ENCODE peak calls at places on chromosomes 7 and 10, in six cellular contexts. I is aorta, M is fibroblast of lung, B is uterus, E is tibial nerve, J is upper lobe of right lung. G is an unnamed sample.
A peak's percentile ranks its signal among the peaks of the same experiment; 100 is the strongest.

GRCh38 chr10:8192301-8192700 is 137.8 kb downstream of the GATA3 start:
- DNase-seq in M (no peak), B (no peak), I (no peak), E (no peak), J (no peak), G (no peak)

GRCh38 chr7:141071260-141071854 is 2.5 kb upstream of the TMEM178B start:
- DNase-seq in E (no peak), J (no peak), B (peak; percentile 42), M (no peak), I (no peak), G (peak; percentile 59)

GRCh38 chr7:26705567-26705966 is 158.8 kb downstream of the SKAP2 start:
- DNase-seq in E (no peak), M (peak; percentile 91), B (peak; percentile 23), J (no peak), I (no peak), G (no peak)

GRCh38 chr7:82362129-82362528 is 81.4 kb downstream of the CACNA2D1 start:
- DNase-seq in E (no peak), B (no peak), M (peak; percentile 81), J (no peak), I (no peak), G (no peak)

GRCh38 chr7:117208257-117208656 is 114.6 kb downstream of the WNT2 start:
- DNase-seq in M (no peak), I (no peak), E (no peak), J (no peak), B (no peak), G (no peak)

GRCh38 chr10:102819054-102819453 is 18.2 kb downstream of the CYP17A1 start:
- DNase-seq in E (no peak), M (no peak), B (no peak), I (peak; percentile 45), J (no peak), G (no peak)

GRCh38 chr7:29641651-29642050 is 78.0 kb downstream of the PRR15 start:
- DNase-seq in E (no peak), I (no peak), B (no peak), J (no peak), M (peak; percentile 29), G (no peak)

GRCh38 chr10:130194991-130195645 is 58.9 kb downstream of the GLRX3 start:
- DNase-seq in E (no peak), B (no peak), I (peak; percentile 68), M (no peak), J (no peak), G (no peak)

GRCh38 chr10:59360605-59361515 is 1.5 kb downstream of the FAM13C start:
- DNase-seq in B (no peak), I (no peak), E (no peak), J (no peak), M (peak; percentile 39), G (no peak)

GRCh38 chr10:91312031-91312733 is 91.7 kb downstream of the PCGF5 start:
- DNase-seq in I (no peak), J (no peak), E (no peak), B (no peak), M (no peak), G (no peak)

GRCh38 chr10:23065549-23065948 is 29.8 kb upstream of the MSRB2 start:
- DNase-seq in E (peak; percentile 42), M (peak; percentile 86), B (peak; percentile 73), J (peak; percentile 79), I (peak; percentile 90), G (peak; percentile 64)

GRCh38 chr10:128130051-128130450 is 3.8 kb upstream of the MKI67 start:
- DNase-seq in B (no peak), J (no peak), M (peak; percentile 63), E (no peak), I (no peak), G (no peak)

GRCh38 chr10:70578371-70578947 is 24.1 kb downstream of the PRF1 start:
- DNase-seq in B (no peak), J (peak; percentile 9), M (peak; percentile 99), I (peak; percentile 20), E (no peak), G (peak; percentile 44)

GRCh38 chr10:100735345-100736143 is 9.8 kb upstream of the PAX2 start:
- DNase-seq in J (peak; percentile 57), I (no peak), B (no peak), E (no peak), M (no peak), G (no peak)

GRCh38 chr7:98881561-98882315 is 3.4 kb downstream of the TRRAP start:
- DNase-seq in J (no peak), E (no peak), I (no peak), B (no peak), M (no peak), G (no peak)

GRCh38 chr10:28530751-28531150 is 2.2 kb upstream of the WAC start:
- DNase-seq in J (no peak), E (no peak), I (no peak), B (no peak), M (peak; percentile 20), G (no peak)

GRCh38 chr7:150986099-150986512 is 4.7 kb upstream of the NOS3 start:
- DNase-seq in M (no peak), J (no peak), B (peak; percentile 62), E (peak; percentile 25), I (no peak), G (peak; percentile 78)

GRCh38 chr10:6269953-6270867 is 67.5 kb downstream of the PFKFB3 start:
- DNase-seq in B (no peak), M (peak; percentile 40), I (no peak), E (no peak), J (no peak), G (no peak)

GRCh38 chr10:6272126-6272525 is 69.4 kb downstream of the PFKFB3 start:
- DNase-seq in E (no peak), I (no peak), B (no peak), J (no peak), M (no peak), G (no peak)

GRCh38 chr10:6273351-6273750 is 70.6 kb downstream of the PFKFB3 start:
- DNase-seq in I (no peak), M (no peak), E (no peak), J (peak; percentile 68), B (no peak), G (no peak)

GRCh38 chr10:6271663-6272062 is 68.9 kb downstream of the PFKFB3 start:
- DNase-seq in I (no peak), E (no peak), M (no peak), J (no peak), B (no peak), G (no peak)

GRCh38 chr10:6270951-6271350 is 68.2 kb downstream of the PFKFB3 start:
- DNase-seq in B (no peak), E (no peak), I (no peak), M (no peak), J (no peak), G (no peak)
- H3K27ac ChIP-seq in B (no peak overlapping the region), E (peak overlapping the region; percentile 56), I (no peak overlapping the region), M (no peak overlapping the region), J (peak overlapping the region; percentile 68), G (peak overlapping the region; percentile 84)

GRCh38 chr7:97011104-97011503 is 5.8 kb downstream of the DLX6 start:
- DNase-seq in B (no peak), I (no peak), E (no peak), J (no peak), M (no peak), G (no peak)

GRCh38 chr7:97008275-97008917 is 3.0 kb downstream of the DLX6 start:
- DNase-seq in I (no peak), B (no peak), M (no peak), E (no peak), J (no peak), G (no peak)

GRCh38 chr7:97012293-97013005 is 7.1 kb downstream of the DLX6 start:
- DNase-seq in E (no peak), I (no peak), B (no peak), J (no peak), M (no peak), G (no peak)

GRCh38 chr7:97011536-97012292 is 6.4 kb downstream of the DLX6 start:
- DNase-seq in B (no peak), I (no peak), J (no peak), E (no peak), M (no peak), G (no peak)

DNA sequence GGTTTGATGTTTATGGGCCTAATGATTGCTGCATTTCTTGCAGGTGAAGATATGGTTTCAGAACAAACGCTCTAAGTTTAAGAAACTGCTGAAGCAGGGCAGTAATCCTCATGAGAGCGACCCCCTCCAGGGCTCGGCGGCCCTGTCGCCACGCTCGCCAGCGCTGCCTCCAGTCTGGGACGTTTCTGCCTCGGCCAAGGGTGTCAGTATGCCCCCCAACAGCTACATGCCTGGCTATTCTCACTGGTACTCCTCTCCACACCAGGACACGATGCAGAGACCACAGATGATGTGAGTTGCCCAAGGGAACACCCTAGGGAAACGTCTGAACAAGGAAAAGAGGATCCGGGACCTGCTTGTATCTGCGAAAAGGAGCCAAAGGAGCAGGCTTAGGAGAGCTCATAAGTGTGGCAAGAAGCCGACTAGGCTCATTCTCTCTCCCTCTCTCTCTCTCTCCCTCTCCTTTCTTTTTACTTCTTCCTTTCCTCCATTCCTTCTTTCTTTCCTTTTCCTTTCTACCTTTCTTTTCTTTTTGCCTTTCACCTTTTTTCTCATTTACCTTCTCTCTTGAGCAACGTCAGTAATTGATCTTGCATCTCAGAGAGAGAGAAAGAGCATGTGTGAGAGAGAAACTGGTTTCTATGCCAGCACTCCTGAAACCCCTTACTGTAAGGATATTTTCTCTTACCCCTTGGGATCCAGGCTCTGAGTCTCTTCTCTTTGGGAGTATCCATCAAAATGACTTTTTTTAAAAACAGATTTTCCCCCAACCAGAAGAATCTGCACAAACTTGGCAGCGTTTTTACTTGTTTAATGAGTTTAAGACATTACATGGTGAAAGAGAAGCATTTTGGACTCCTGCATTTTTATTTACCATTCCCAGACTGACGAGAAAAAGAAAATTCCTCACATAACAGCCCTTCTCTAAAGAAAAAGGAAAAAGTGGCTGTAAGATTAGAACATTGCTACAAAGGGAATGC is 4.7 kb downstream of the DLX6 start:
- DNase-seq in I (no peak), M (no peak), B (no peak), E (no peak), J (no peak), G (peak; percentile 52)
- H3K27me3 ChIP-seq in I (no peaks in the 10 kb centered on the region), M (peaks cover 46% of the 10 kb centered on the region), B (peaks cover 76% of the 10 kb centered on the region), E (peaks cover 95% of the 10 kb centered on the region), J (peaks cover 99% of the 10 kb centered on the region), G (peaks cover 99% of the 10 kb centered on the region)

DNA sequence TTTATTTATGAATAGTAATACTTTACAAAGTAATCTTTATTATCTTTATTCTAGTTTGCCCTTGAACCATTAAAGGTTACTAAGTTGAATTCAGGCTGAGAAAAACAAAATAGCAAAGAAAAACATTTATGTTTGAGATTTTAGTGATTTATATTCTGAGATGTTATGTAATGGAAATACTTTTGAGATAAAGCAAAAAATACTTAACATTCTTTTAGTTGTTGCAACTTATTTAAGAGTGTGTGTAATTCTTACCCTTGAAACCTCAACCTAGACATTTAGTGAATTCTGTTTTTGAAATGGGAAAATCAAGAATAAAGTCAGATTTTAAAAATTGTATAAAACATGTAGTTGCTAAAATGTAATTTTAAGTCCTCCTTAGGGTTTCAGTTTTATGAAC is 40.1 kb downstream of the MINPP1 start:
- DNase-seq in E (no peak), I (no peak), J (no peak), B (no peak), M (peak; percentile 48), G (no peak)
- H3K4me1 ChIP-seq in E (no peaks in the 10 kb centered on the region), I (peaks cover 7% of the 10 kb centered on the region), J (peaks cover 29% of the 10 kb centered on the region), B (no peaks in the 10 kb centered on the region), M (peaks cover 38% of the 10 kb centered on the region), G (peaks cover 22% of the 10 kb centered on the region)

GRCh38 chr7:130938661-130939060 is 204.7 kb upstream of the KLF14 start:
- DNase-seq in J (no peak), E (no peak), I (no peak), B (no peak), M (peak; percentile 61), G (no peak)
- H3K27ac ChIP-seq in J (no peak overlapping the region), E (peak overlapping the region; percentile 52), I (no peak overlapping the region), B (peak overlapping the region; percentile 87), M (peak overlapping the region; percentile 91), G (peak overlapping the region; percentile 6)